ENCODE peak calls at places on chromosomes 16 and 17, in nine cellular contexts. S, H, Z, K, Q, W, C, Y and M are unnamed samples.

GRCh38 chr17:73349138-73349537 is 37.3 kb upstream of the CDC42EP4 start:
- DNase-seq in Z (peak), Q (no peak), C (no peak), K (no peak), H (no peak), W (no peak), Y (no peak), S (no peak), M (no peak)

GRCh38 chr16:27242868-27243590 is 25.5 kb downstream of the NSMCE1 start:
- DNase-seq in Z (peak), H (no peak), Q (peak), W (peak), S (peak), Y (peak), C (no peak), K (no peak), M (peak)

GRCh38 chr17:82935944-82936767 is 96.3 kb upstream of the ZNF750 start:
- DNase-seq in Y (no peak), H (no peak), C (no peak), S (no peak), Z (peak), W (no peak), Q (no peak), K (no peak), M (no peak)

GRCh38 chr16:56266981-56267607 is 75.8 kb downstream of the GNAO1 start:
- DNase-seq in Z (no peak), S (no peak), Q (no peak), Y (no peak), K (no peak), W (no peak), C (no peak), H (no peak), M (no peak)

GRCh38 chr16:56425439-56425832 is at the start of gene AMFR:
- DNase-seq in Z (peak), S (peak), Q (peak), Y (peak), K (peak), W (peak), H (peak), C (peak), M (no peak)

GRCh38 chr17:916315-916714 is 63.3 kb downstream of the NXN start:
- DNase-seq in Z (no peak), Y (no peak), C (no peak), K (no peak), W (no peak), H (no peak), Q (no peak), S (no peak), M (no peak)

GRCh38 chr17:48637323-48638260 is 11.4 kb upstream of the HOXB9 start:
- DNase-seq in W (peak), C (no peak), H (no peak), K (no peak), S (no peak), Q (no peak), Z (no peak), Y (no peak), M (no peak)

GRCh38 chr17:34070712-34071111 is 184.4 kb upstream of the CCL2 start:
- DNase-seq in Q (no peak), H (no peak), W (no peak), Z (no peak), C (no peak), Y (no peak), K (no peak), S (no peak), M (no peak)

GRCh38 chr17:65121916-65122821 is 15.0 kb upstream of the RGS9 start:
- DNase-seq in Z (no peak), C (peak), S (no peak), H (no peak), K (no peak), Q (no peak), Y (no peak), W (no peak), M (no peak)

GRCh38 chr16:89401641-89402445 is 88.5 kb downstream of the ANKRD11 start:
- DNase-seq in Q (peak), C (no peak), K (no peak), W (peak), Y (no peak), S (no peak), Z (no peak), H (peak), M (peak)

GRCh38 chr16:80526418-80527061 is 14.3 kb upstream of the DYNLRB2 start:
- DNase-seq in W (peak), Z (no peak), C (peak), Q (peak), S (peak), Y (peak), H (peak), K (peak), M (peak)

GRCh38 chr16:88940196-88941050 is 36.6 kb downstream of the CBFA2T3 start:
- DNase-seq in Q (no peak), W (no peak), C (no peak), K (peak), Y (no peak), Z (peak), H (no peak), S (no peak), M (no peak)

GRCh38 chr17:6474376-6474775 is 30.1 kb downstream of the PIMREG start:
- DNase-seq in S (no peak), Y (no peak), W (no peak), K (no peak), C (no peak), Q (no peak), H (no peak), Z (no peak), M (no peak)

GRCh38 chr17:50117202-50118040 is 12.5 kb downstream of the SAMD14 start:
- DNase-seq in H (no peak), Y (peak), C (peak), K (peak), S (no peak), Q (no peak), Z (peak), W (peak), M (no peak)

GRCh38 chr17:27244481-27245223 is 49.3 kb upstream of the WSB1 start:
- DNase-seq in S (peak), Q (peak), H (peak), Y (no peak), Z (peak), W (peak), C (no peak), K (peak), M (peak)

GRCh38 chr16:69314534-69314933 is 3.4 kb downstream of the VPS4A start:
- DNase-seq in Q (no peak), Z (no peak), W (no peak), K (peak), Y (no peak), S (no peak), H (no peak), C (no peak), M (no peak)

GRCh38 chr16:24609740-24610420 is 70.5 kb downstream of the RBBP6 start:
- DNase-seq in K (peak), Z (peak), H (peak), C (no peak), S (peak), Q (no peak), W (peak), Y (no peak), M (no peak)